ENCODE peak calls at places on chromosomes 1 and 21, in four cellular contexts. J is activated T-helper 1 cell treated with anti-CD3 and anti-CD28 coated beads, Interleukin-12 subunit alpha, Interleukin-12 subunit beta, Interleukin-2, Interleukin-4 antibody, amounts not matched to agents 30 ng/mL and 10 ng/mL and 1 ng/mL, durations not matched to agents 14 hours and 24 hours and 36 hours; S is GM23248; W is mesendoderm. T is an unnamed sample.

GRCh38 chr1:240883490-240883889 is 271.5 kb upstream of the GREM2 start:
- DNase-seq in J (no peak), S (no peak), W (no peak), T (no peak)

GRCh38 chr1:41359211-41360073 is 1.8 kb upstream of the FOXO6 start:
- DNase-seq in J (no peak), S (peak), W (peak), T (no peak)

GRCh38 chr1:66489146-66489545 is 44.8 kb upstream of the SGIP1 start:
- DNase-seq in J (no peak), S (peak), W (no peak), T (no peak)

GRCh38 chr21:34781508-34781907 is 112.7 kb downstream of the CLIC6 start:
- DNase-seq in J (no peak), S (no peak), W (no peak), T (peak)

GRCh38 chr1:150555198-150555970 is 6.2 kb downstream of the ADAMTSL4 start:
- DNase-seq in J (no peak), S (peak), W (no peak), T (no peak)

GRCh38 chr1:89755593-89755992 is 65.2 kb upstream of the LRRC8D start:
- DNase-seq in J (no peak), S (no peak), W (no peak), T (no peak)

GRCh38 chr1:198465201-198466144 is 75.0 kb downstream of the ATP6V1G3 start:
- DNase-seq in J (no peak), S (peak), W (peak), T (peak)

GRCh38 chr21:32889596-32889995 is 118.0 kb upstream of the PAXBP1 start:
- DNase-seq in J (no peak), S (peak), W (no peak), T (no peak)

GRCh38 chr1:227899141-227899819 is 48.5 kb downstream of the WNT9A start:
- DNase-seq in J (no peak), S (no peak), W (no peak), T (no peak)

GRCh38 chr1:15736035-15736665 is at the start of gene SLC25A34:
- DNase-seq in J (no peak), S (no peak), W (no peak), T (peak)

GRCh38 chr1:182713492-182713891 is 29.1 kb upstream of the RGS8 start:
- DNase-seq in J (no peak), S (no peak), W (no peak), T (no peak)

GRCh38 chr1:18886003-18886335 is 16.4 kb downstream of the ALDH4A1 start:
- DNase-seq in J (no peak), S (peak), W (no peak), T (no peak)

GRCh38 chr1:113913312-113913668 is 8.2 kb downstream of the DCLRE1B start:
- DNase-seq in J (no peak), S (no peak), W (no peak), T (no peak)

GRCh38 chr1:174058639-174059038 is 36.5 kb upstream of the RC3H1 start:
- DNase-seq in J (no peak), S (no peak), W (peak), T (no peak)

GRCh38 chr1:41481109-41481775 is 3.2 kb downstream of the EDN2 start:
- DNase-seq in J (no peak), S (no peak), W (no peak), T (no peak)

GRCh38 chr1:175733762-175734161 is 9.6 kb downstream of the TNR start:
- DNase-seq in J (no peak), S (no peak), W (no peak), T (no peak)

GRCh38 chr1:162497723-162498441 is at the start of gene UHMK1:
- DNase-seq in J (peak), S (peak), W (peak), T (peak)

GRCh38 chr1:194367121-194367520 is 1180.7 kb upstream of the B3GALT2 start:
- DNase-seq in J (no peak), S (no peak), W (no peak), T (no peak)

GRCh38 chr1:95233737-95234493 is at the start of gene RWDD3:
- DNase-seq in J (peak), S (peak), W (peak), T (peak)

GRCh38 chr21:45617021-45617930 is 26.2 kb upstream of the PCBP3 start:
- DNase-seq in J (no peak), S (no peak), W (no peak), T (peak)

GRCh38 chr1:157770442-157771043 is 6.4 kb downstream of the FCRL2 start:
- DNase-seq in J (no peak), S (peak), W (peak), T (no peak)

GRCh38 chr1:64470670-64471217 is 815 bp downstream of the CACHD1 start:
- DNase-seq in J (no peak), S (peak), W (peak), T (peak)

GRCh38 chr1:20259646-20260045 is 31.0 kb upstream of the VWA5B1 start:
- DNase-seq in J (no peak), S (no peak), W (no peak), T (no peak)

GRCh38 chr1:233945573-233945972 is 41.1 kb downstream of the SLC35F3 start:
- DNase-seq in J (no peak), S (no peak), W (no peak), T (peak)

GRCh38 chr1:192559115-192560006 is 16.2 kb upstream of the RGS1 start:
- DNase-seq in J (no peak), S (peak), W (peak), T (no peak)

GRCh38 chr1:154664331-154664730 is 56.3 kb upstream of the ADAR start:
- DNase-seq in J (no peak), S (no peak), W (no peak), T (no peak)

GRCh38 chr1:160022330-160023310 is 9.2 kb downstream of the PIGM start:
- DNase-seq in J (no peak), S (peak), W (no peak), T (no peak)

GRCh38 chr1:99594205-99594604 is 51.7 kb upstream of the PALMD start:
- DNase-seq in J (no peak), S (no peak), W (no peak), T (no peak)

GRCh38 chr1:230403442-230403841 is 22.7 kb downstream of the PGBD5 start:
- DNase-seq in J (no peak), S (no peak), W (no peak), T (no peak)

GRCh38 chr1:187691439-187691838 is 862.7 kb downstream of the PLA2G4A start:
- DNase-seq in J (no peak), S (peak), W (no peak), T (no peak)

T was measured in left kidney.